ENCODE peak calls at places on chromosomes 16 and 17, in eight cellular contexts. Q is uterus, E is Panc1, U is neural progenitor cell, W is left ventricle myocardium inferior, O is colonic mucosa, Z is BE2C, B is fibroblast of lung. Y is an unnamed sample.

GRCh38 chr16:23124315-23124714 is 24.9 kb downstream of the USP31 start:
- DNase-seq in Q (no peak), E (no peak), U (no peak), W (no peak), O (no peak), Z (no peak), B (peak; percentile 85), Y (peak; percentile 59)

GRCh38 chr17:68020451-68020779 is 15.1 kb upstream of the KPNA2 start:
- DNase-seq in Q (no peak), E (no peak), U (no peak), W (no peak), O (no peak), Z (no peak), B (no peak), Y (no peak)

GRCh38 chr17:80853076-80853475 is 138.6 kb upstream of the CHMP6 start:
- DNase-seq in Q (no peak), E (no peak), U (no peak), W (no peak), O (no peak), Z (no peak), B (no peak), Y (no peak)

GRCh38 chr16:49278944-49279725 is 2.5 kb downstream of the CBLN1 start:
- DNase-seq in Q (no peak), E (no peak), U (peak; percentile 42), W (no peak), O (no peak), Z (no peak), B (no peak), Y (no peak)

GRCh38 chr17:29099527-29099926 is 56.6 kb downstream of the PIPOX start:
- DNase-seq in Q (no peak), E (no peak), U (no peak), W (no peak), O (no peak), Z (no peak), B (no peak), Y (no peak)

GRCh38 chr16:76970087-76970744 is 220.8 kb upstream of the MON1B start:
- DNase-seq in Q (no peak), E (peak; percentile 42), U (no peak), W (no peak), O (no peak), Z (no peak), B (peak; percentile 18), Y (no peak)

GRCh38 chr17:17549732-17550366 is 41.7 kb downstream of the PEMT start:
- DNase-seq in Q (no peak), E (no peak), U (no peak), W (peak; percentile 67), O (no peak), Z (no peak), B (no peak), Y (no peak)

GRCh38 chr16:75433732-75434413 is 570 bp upstream of the CFDP1 start:
- DNase-seq in Q (peak; percentile 69), E (peak; percentile 78), U (peak; percentile 83), W (no peak), O (peak; percentile 84), Z (peak; percentile 69), B (peak; percentile 95), Y (peak; percentile 77)

GRCh38 chr16:74627506-74628220 is 20.7 kb upstream of the GLG1 start:
- DNase-seq in Q (peak; percentile 35), E (no peak), U (no peak), W (no peak), O (no peak), Z (no peak), B (peak; percentile 29), Y (no peak)

GRCh38 chr17:42484304-42484703 is 25.6 kb downstream of the ATP6V0A1 start:
- DNase-seq in Q (no peak), E (no peak), U (no peak), W (no peak), O (peak; percentile 41), Z (no peak), B (no peak), Y (no peak)

GRCh38 chr16:89174055-89174827 is 2.7 kb downstream of the CDH15 start:
- DNase-seq in Q (no peak), E (no peak), U (no peak), W (no peak), O (no peak), Z (no peak), B (no peak), Y (no peak)

GRCh38 chr17:44033841-44034408 is 19.2 kb upstream of the TMEM101 start:
- DNase-seq in Q (no peak), E (no peak), U (no peak), W (no peak), O (no peak), Z (no peak), B (no peak), Y (no peak)

DNA sequence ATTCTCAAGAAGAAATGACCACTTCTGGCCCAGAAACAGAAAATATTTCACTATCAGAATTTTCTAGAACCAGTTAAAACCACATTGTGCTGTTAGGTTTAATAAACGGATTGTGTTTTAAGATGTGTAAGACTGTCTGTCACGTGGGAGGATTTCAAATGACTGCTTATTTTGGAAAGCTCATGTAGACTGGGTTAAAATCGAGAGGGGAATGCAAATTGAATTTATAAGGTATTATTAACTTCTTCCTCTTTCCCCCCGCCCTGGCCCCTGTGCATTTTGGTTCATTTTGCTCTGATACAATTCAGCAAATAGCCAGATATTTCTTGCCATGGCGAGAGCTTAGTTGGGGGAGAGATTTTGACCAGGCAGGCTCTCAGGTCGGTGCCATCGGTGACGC is 498.7 kb downstream of the WWOX start:
- DNase-seq in Q (no peak), E (no peak), U (no peak), W (no peak), O (no peak), Z (no peak), B (no peak), Y (no peak)
- H3K27me3 ChIP-seq in Q (no peaks in the 10 kb centered on the region), E (no peaks in the 10 kb centered on the region), U (no peaks in the 10 kb centered on the region), W (no peaks in the 10 kb centered on the region), O (no peaks in the 10 kb centered on the region), Z (no peaks in the 10 kb centered on the region), B (no peaks in the 10 kb centered on the region), Y (no peaks in the 10 kb centered on the region)

DNA sequence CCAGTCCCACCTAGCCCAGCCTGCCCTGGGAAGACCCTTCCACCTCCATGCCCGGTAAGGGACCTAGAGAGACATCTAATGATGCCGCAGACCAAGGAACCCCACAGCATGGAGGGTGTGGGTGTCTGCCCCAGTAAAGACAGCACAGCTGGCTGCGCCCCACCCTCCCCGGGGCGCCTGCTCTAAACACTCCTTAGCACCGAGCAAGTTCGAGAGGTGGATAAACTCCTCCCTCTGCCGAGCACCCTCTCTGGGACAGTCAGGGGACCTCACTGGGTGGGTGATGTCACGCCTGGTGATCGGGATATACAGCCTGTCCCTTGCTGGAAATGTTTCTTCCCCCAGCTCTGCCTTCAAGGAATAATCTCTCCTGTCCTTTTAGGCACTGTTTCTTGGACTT is 16.7 kb upstream of the DNAI2 start:
- DNase-seq in Q (no peak), E (no peak), U (no peak), W (no peak), O (no peak), Z (no peak), B (no peak), Y (no peak)
- H3K27me3 ChIP-seq in Q (no peaks in the 10 kb centered on the region), E (no peaks in the 10 kb centered on the region), U (peaks cover 7% of the 10 kb centered on the region), W (no peaks in the 10 kb centered on the region), O (no peaks in the 10 kb centered on the region), Z (no peaks in the 10 kb centered on the region), B (no peaks in the 10 kb centered on the region), Y (peaks cover 57% of the 10 kb centered on the region)

GRCh38 chr17:47274319-47275069 is 20.9 kb downstream of the ITGB3 start:
- DNase-seq in Q (no peak), E (no peak), U (no peak), W (no peak), O (no peak), Z (no peak), B (no peak), Y (no peak)
- H3K27me3 ChIP-seq in Q (no peaks in the 10 kb centered on the region), E (no peaks in the 10 kb centered on the region), U (no peaks in the 10 kb centered on the region), W (no peaks in the 10 kb centered on the region), O (no peaks in the 10 kb centered on the region), Z (no peaks in the 10 kb centered on the region), B (no peaks in the 10 kb centered on the region), Y (no peaks in the 10 kb centered on the region)

GRCh38 chr16:21284414-21284813 is 6.3 kb upstream of the CRYM start:
- DNase-seq in Q (no peak), E (no peak), U (no peak), W (no peak), O (no peak), Z (no peak), B (no peak), Y (no peak)
- H3K27me3 ChIP-seq in Q (no peaks in the 10 kb centered on the region), E (peaks cover 39% of the 10 kb centered on the region), U (peaks cover 40% of the 10 kb centered on the region), W (peaks cover 41% of the 10 kb centered on the region), O (peaks cover 16% of the 10 kb centered on the region), Z (peaks cover 34% of the 10 kb centered on the region), B (peaks cover 13% of the 10 kb centered on the region), Y (peaks cover 63% of the 10 kb centered on the region)

DNA sequence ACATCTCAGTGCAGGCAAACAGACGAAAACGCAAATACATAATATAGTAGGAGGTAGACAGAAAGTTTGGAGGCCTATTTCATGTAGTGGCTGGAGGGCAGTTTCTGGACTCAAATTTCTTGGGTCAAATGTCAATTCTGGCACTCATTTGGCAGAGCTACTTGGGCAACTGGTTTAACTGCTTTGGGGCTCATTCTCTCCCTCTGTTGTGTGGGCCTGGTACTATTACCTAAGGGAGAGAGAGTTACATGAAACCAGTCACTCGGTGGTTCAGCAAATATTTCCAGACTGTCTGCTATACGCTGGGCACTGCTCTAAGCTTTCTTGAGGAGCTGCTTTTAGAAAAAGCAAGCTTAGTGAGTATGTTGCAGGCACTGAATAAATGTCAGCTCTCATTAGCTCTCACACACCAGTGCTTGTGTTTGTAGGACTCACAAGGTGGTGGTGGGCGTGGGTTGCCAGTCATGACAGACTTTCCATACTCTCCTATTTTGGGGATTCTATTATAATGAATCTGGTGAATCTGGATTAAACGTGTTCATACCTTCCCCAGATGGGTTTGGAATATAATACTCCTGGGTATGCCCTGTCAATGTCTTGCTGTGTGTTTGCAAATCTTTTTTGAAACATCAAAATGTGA is 1.7 kb upstream of the SHISA9 start:
- DNase-seq in Q (no peak), E (no peak), U (peak; percentile 12), W (no peak), O (no peak), Z (no peak), B (no peak), Y (no peak)
- H3K27me3 ChIP-seq in Q (no peaks in the 10 kb centered on the region), E (peaks cover 6% of the 10 kb centered on the region), U (peaks cover 48% of the 10 kb centered on the region), W (peaks cover 94% of the 10 kb centered on the region), O (peaks cover 19% of the 10 kb centered on the region), Z (peaks cover 50% of the 10 kb centered on the region), B (peaks cover 13% of the 10 kb centered on the region), Y (peaks cover 35% of the 10 kb centered on the region)

DNA sequence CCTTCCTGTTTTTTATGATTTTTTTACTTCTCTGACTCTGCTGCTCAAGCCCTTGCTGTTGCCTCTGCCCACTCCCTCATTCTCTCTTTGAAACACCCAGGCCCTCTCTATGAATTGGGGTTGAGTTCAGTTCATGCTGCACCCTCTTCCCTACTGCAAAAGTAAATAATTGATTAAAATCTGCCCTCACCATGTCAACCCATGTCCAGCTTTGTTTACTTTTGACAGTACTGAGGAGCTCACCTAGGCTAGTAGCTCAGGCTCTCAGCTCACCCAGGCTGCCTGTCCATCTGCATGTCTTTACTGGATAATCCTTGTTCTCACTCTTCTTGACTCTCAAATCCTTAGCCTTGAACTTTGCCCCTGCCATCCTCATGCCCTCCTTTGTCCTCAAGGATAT is 95.2 kb downstream of the SPACA3 start:
- DNase-seq in Q (no peak), E (no peak), U (no peak), W (no peak), O (no peak), Z (no peak), B (no peak), Y (no peak)
- H3K27me3 ChIP-seq in Q (no peaks in the 10 kb centered on the region), E (no peaks in the 10 kb centered on the region), U (peaks cover 4% of the 10 kb centered on the region), W (peaks cover 83% of the 10 kb centered on the region), O (no peaks in the 10 kb centered on the region), Z (peaks cover 5% of the 10 kb centered on the region), B (no peaks in the 10 kb centered on the region), Y (peaks cover 15% of the 10 kb centered on the region)